ENCODE peak calls at places on chromosomes 1 and 21, in nine cellular contexts. One of them, this sample, is unnamed.

GRCh38 chr21:25582888-25583287 is 24.4 kb downstream of the MRPL39 start:
- DNase-seq in heart right ventricle: no peak
- DNase-seq in tibial nerve: no peak
- DNase-seq in brain microvascular endothelial cell: no peak
- DNase-seq in IMR-90: no peak
- DNase-seq in GM12865: peak
- DNase-seq in GM10248: no peak
- DNase-seq in A549: no peak
- DNase-seq in glutamatergic neuron: no peak
- DNase-seq in this sample: no peak

GRCh38 chr1:233714631-233715217 is 100.8 kb downstream of the KCNK1 start:
- DNase-seq in IMR-90: no peak
- DNase-seq in brain microvascular endothelial cell: no peak
- DNase-seq in GM12865: no peak
- DNase-seq in heart right ventricle: no peak
- DNase-seq in GM10248: no peak
- DNase-seq in glutamatergic neuron: no peak
- DNase-seq in A549: no peak
- DNase-seq in tibial nerve: no peak
- DNase-seq in this sample: no peak

GRCh38 chr1:239719642-239720258 is 333.4 kb downstream of the CHRM3 start:
- DNase-seq in A549: no peak
- DNase-seq in GM10248: no peak
- DNase-seq in GM12865: no peak
- DNase-seq in heart right ventricle: no peak
- DNase-seq in IMR-90: no peak
- DNase-seq in tibial nerve: no peak
- DNase-seq in glutamatergic neuron: no peak
- DNase-seq in brain microvascular endothelial cell: no peak
- DNase-seq in this sample: no peak

GRCh38 chr1:66503841-66504470 is 30.0 kb upstream of the SGIP1 start:
- DNase-seq in brain microvascular endothelial cell: peak
- DNase-seq in tibial nerve: no peak
- DNase-seq in GM10248: peak
- DNase-seq in heart right ventricle: peak
- DNase-seq in A549: peak
- DNase-seq in GM12865: peak
- DNase-seq in glutamatergic neuron: peak
- DNase-seq in IMR-90: peak
- DNase-seq in this sample: no peak

GRCh38 chr1:52756020-52756419 is 29.8 kb downstream of the ZYG11B start:
- DNase-seq in glutamatergic neuron: no peak
- DNase-seq in tibial nerve: no peak
- DNase-seq in GM10248: no peak
- DNase-seq in brain microvascular endothelial cell: no peak
- DNase-seq in GM12865: no peak
- DNase-seq in heart right ventricle: no peak
- DNase-seq in A549: no peak
- DNase-seq in IMR-90: no peak
- DNase-seq in this sample: no peak

GRCh38 chr1:55064861-55065263 is 25.5 kb downstream of the PCSK9 start:
- DNase-seq in tibial nerve: no peak
- DNase-seq in IMR-90: peak
- DNase-seq in GM12865: no peak
- DNase-seq in heart right ventricle: peak
- DNase-seq in glutamatergic neuron: no peak
- DNase-seq in brain microvascular endothelial cell: no peak
- DNase-seq in A549: no peak
- DNase-seq in GM10248: no peak
- DNase-seq in this sample: no peak

GRCh38 chr1:8740034-8740449 is 77.4 kb downstream of the RERE start:
- DNase-seq in IMR-90: peak
- DNase-seq in GM10248: no peak
- DNase-seq in heart right ventricle: no peak
- DNase-seq in glutamatergic neuron: no peak
- DNase-seq in GM12865: no peak
- DNase-seq in brain microvascular endothelial cell: peak
- DNase-seq in tibial nerve: no peak
- DNase-seq in A549: no peak
- DNase-seq in this sample: no peak

GRCh38 chr21:45460011-45460565 is 55.1 kb downstream of the COL18A1 start:
- DNase-seq in GM10248: no peak
- DNase-seq in A549: no peak
- DNase-seq in glutamatergic neuron: peak
- DNase-seq in tibial nerve: no peak
- DNase-seq in GM12865: no peak
- DNase-seq in heart right ventricle: no peak
- DNase-seq in IMR-90: no peak
- DNase-seq in brain microvascular endothelial cell: no peak
- DNase-seq in this sample: peak

GRCh38 chr1:208135354-208135753 is 108.8 kb downstream of the PLXNA2 start:
- DNase-seq in GM12865: no peak
- DNase-seq in A549: no peak
- DNase-seq in tibial nerve: no peak
- DNase-seq in heart right ventricle: no peak
- DNase-seq in brain microvascular endothelial cell: no peak
- DNase-seq in IMR-90: peak
- DNase-seq in glutamatergic neuron: no peak
- DNase-seq in GM10248: no peak
- DNase-seq in this sample: no peak

GRCh38 chr1:153532769-153533599 is 2.8 kb downstream of the S100A6 start:
- DNase-seq in tibial nerve: peak
- DNase-seq in glutamatergic neuron: peak
- DNase-seq in GM10248: peak
- DNase-seq in IMR-90: peak
- DNase-seq in heart right ventricle: peak
- DNase-seq in brain microvascular endothelial cell: peak
- DNase-seq in A549: peak
- DNase-seq in GM12865: peak
- DNase-seq in this sample: no peak

GRCh38 chr1:101264699-101265098 is 27.9 kb downstream of the S1PR1 start:
- DNase-seq in GM10248: no peak
- DNase-seq in GM12865: peak
- DNase-seq in IMR-90: no peak
- DNase-seq in tibial nerve: no peak
- DNase-seq in brain microvascular endothelial cell: no peak
- DNase-seq in A549: no peak
- DNase-seq in heart right ventricle: peak
- DNase-seq in glutamatergic neuron: no peak
- DNase-seq in this sample: no peak

GRCh38 chr21:36860736-36861594 is 105.5 kb downstream of the HLCS start:
- DNase-seq in GM12865: no peak
- DNase-seq in heart right ventricle: no peak
- DNase-seq in GM10248: no peak
- DNase-seq in tibial nerve: no peak
- DNase-seq in glutamatergic neuron: no peak
- DNase-seq in brain microvascular endothelial cell: peak
- DNase-seq in IMR-90: peak
- DNase-seq in A549: no peak
- DNase-seq in this sample: no peak

GRCh38 chr1:9770276-9770675 is 53.5 kb downstream of the CLSTN1 start:
- DNase-seq in tibial nerve: no peak
- DNase-seq in brain microvascular endothelial cell: no peak
- DNase-seq in A549: no peak
- DNase-seq in GM12865: no peak
- DNase-seq in IMR-90: no peak
- DNase-seq in heart right ventricle: no peak
- DNase-seq in glutamatergic neuron: no peak
- DNase-seq in GM10248: no peak
- DNase-seq in this sample: no peak

GRCh38 chr21:27536319-27536718 is 569.4 kb upstream of the ADAMTS5 start:
- DNase-seq in tibial nerve: no peak
- DNase-seq in IMR-90: peak
- DNase-seq in glutamatergic neuron: no peak
- DNase-seq in A549: no peak
- DNase-seq in heart right ventricle: no peak
- DNase-seq in GM10248: no peak
- DNase-seq in brain microvascular endothelial cell: no peak
- DNase-seq in GM12865: no peak
- DNase-seq in this sample: no peak

GRCh38 chr1:66271904-66272254 is 262.1 kb upstream of the SGIP1 start:
- DNase-seq in GM10248: no peak
- DNase-seq in IMR-90: peak
- DNase-seq in brain microvascular endothelial cell: peak
- DNase-seq in tibial nerve: peak
- DNase-seq in glutamatergic neuron: no peak
- DNase-seq in heart right ventricle: peak
- DNase-seq in A549: peak
- DNase-seq in GM12865: no peak
- DNase-seq in this sample: no peak

GRCh38 chr21:41615613-41616012 is 107.7 kb upstream of the TMPRSS2 start:
- DNase-seq in A549: no peak
- DNase-seq in tibial nerve: no peak
- DNase-seq in GM10248: no peak
- DNase-seq in IMR-90: peak
- DNase-seq in brain microvascular endothelial cell: peak
- DNase-seq in glutamatergic neuron: no peak
- DNase-seq in heart right ventricle: no peak
- DNase-seq in GM12865: no peak
- DNase-seq in this sample: no peak

GRCh38 chr21:39972471-39972870 is 105.2 kb downstream of the PCP4 start:
- DNase-seq in glutamatergic neuron: no peak
- DNase-seq in tibial nerve: no peak
- DNase-seq in A549: no peak
- DNase-seq in GM12865: no peak
- DNase-seq in heart right ventricle: no peak
- DNase-seq in brain microvascular endothelial cell: no peak
- DNase-seq in IMR-90: no peak
- DNase-seq in GM10248: no peak
- DNase-seq in this sample: no peak

GRCh38 chr1:235124111-235124510 is 4.5 kb downstream of the TOMM20 start:
- DNase-seq in heart right ventricle: no peak
- DNase-seq in GM10248: no peak
- DNase-seq in brain microvascular endothelial cell: no peak
- DNase-seq in GM12865: no peak
- DNase-seq in A549: no peak
- DNase-seq in IMR-90: no peak
- DNase-seq in tibial nerve: no peak
- DNase-seq in glutamatergic neuron: no peak
- DNase-seq in this sample: no peak

GRCh38 chr1:230785643-230786405 is 38.6 kb downstream of the CAPN9 start:
- DNase-seq in glutamatergic neuron: no peak
- DNase-seq in A549: no peak
- DNase-seq in GM12865: no peak
- DNase-seq in IMR-90: no peak
- DNase-seq in heart right ventricle: no peak
- DNase-seq in tibial nerve: no peak
- DNase-seq in GM10248: no peak
- DNase-seq in brain microvascular endothelial cell: no peak
- DNase-seq in this sample: no peak

GRCh38 chr21:17003221-17003620 is 509.6 kb upstream of the CXADR start:
- DNase-seq in brain microvascular endothelial cell: peak
- DNase-seq in A549: no peak
- DNase-seq in GM10248: no peak
- DNase-seq in glutamatergic neuron: no peak
- DNase-seq in tibial nerve: no peak
- DNase-seq in heart right ventricle: no peak
- DNase-seq in IMR-90: peak
- DNase-seq in GM12865: no peak
- DNase-seq in this sample: no peak

GRCh38 chr1:114335273-114335672 is 175.7 kb downstream of the TRIM33 start:
- DNase-seq in IMR-90: no peak
- DNase-seq in glutamatergic neuron: no peak
- DNase-seq in tibial nerve: no peak
- DNase-seq in GM12865: no peak
- DNase-seq in GM10248: no peak
- DNase-seq in A549: no peak
- DNase-seq in brain microvascular endothelial cell: no peak
- DNase-seq in heart right ventricle: no peak
- DNase-seq in this sample: no peak
- TF ChIP-seq CTCF in IMR-90: no peak
- TF ChIP-seq CTCF in glutamatergic neuron: no peak
- TF ChIP-seq CTCF in tibial nerve: no peak
- TF ChIP-seq CTCF in GM12865: no peak
- TF ChIP-seq CTCF in GM10248: no peak
- TF ChIP-seq CTCF in A549: no peak
- TF ChIP-seq CTCF in brain microvascular endothelial cell: peak
- TF ChIP-seq CTCF in heart right ventricle: no peak
- TF ChIP-seq CTCF in this sample: no peak

DNA sequence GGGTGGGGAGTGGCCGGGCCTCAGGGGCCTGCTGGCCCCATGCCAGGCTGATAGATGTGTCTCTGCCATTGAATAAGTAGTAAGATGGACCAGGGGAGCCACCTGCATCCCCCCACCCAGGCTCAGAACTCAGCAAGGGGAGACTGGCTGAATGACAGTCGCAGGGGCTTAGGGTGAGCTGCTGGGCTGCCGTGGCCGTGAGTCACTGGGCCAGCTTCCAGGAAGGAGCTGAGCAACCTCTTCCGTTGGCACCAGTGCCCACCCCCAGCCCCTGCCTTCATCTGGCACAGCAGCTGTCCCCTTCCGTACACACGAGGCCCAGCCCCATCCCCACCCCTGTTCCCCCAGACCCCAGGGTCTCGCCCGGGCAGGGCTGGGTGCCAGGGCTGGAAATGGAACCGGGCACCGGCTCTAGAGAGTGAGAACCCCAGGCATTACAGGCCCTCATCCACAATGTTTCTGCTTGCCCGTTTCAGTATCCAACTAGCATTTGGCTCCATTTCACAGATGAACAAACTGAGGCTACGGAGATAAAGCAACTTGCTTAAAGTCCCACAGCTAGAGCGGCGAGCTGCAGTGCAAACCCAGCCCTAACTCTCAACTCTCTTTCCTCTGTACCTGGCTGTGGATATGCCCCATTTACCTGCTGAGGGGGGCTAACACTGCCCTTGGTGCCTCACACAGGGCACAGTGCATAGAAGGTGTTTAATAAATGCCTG is 10.2 kb downstream of the WNT4 start:
- DNase-seq in GM10248: no peak
- DNase-seq in IMR-90: peak
- DNase-seq in brain microvascular endothelial cell: peak
- DNase-seq in GM12865: no peak
- DNase-seq in heart right ventricle: no peak
- DNase-seq in A549: peak
- DNase-seq in tibial nerve: no peak
- DNase-seq in glutamatergic neuron: no peak
- DNase-seq in this sample: peak
- TF ChIP-seq CTCF in GM10248: no peak
- TF ChIP-seq CTCF in IMR-90: no peak
- TF ChIP-seq CTCF in brain microvascular endothelial cell: no peak
- TF ChIP-seq CTCF in GM12865: no peak
- TF ChIP-seq CTCF in heart right ventricle: no peak
- TF ChIP-seq CTCF in A549: no peak
- TF ChIP-seq CTCF in tibial nerve: no peak
- TF ChIP-seq CTCF in glutamatergic neuron: no peak
- TF ChIP-seq CTCF in this sample: no peak

GRCh38 chr21:34795152-34796141 is 126.7 kb downstream of the CLIC6 start:
- DNase-seq in GM12865: no peak
- DNase-seq in GM10248: no peak
- DNase-seq in glutamatergic neuron: no peak
- DNase-seq in heart right ventricle: no peak
- DNase-seq in brain microvascular endothelial cell: no peak
- DNase-seq in A549: peak
- DNase-seq in IMR-90: peak
- DNase-seq in tibial nerve: no peak
- DNase-seq in this sample: no peak
- TF ChIP-seq CTCF in GM12865: no peak
- TF ChIP-seq CTCF in GM10248: no peak
- TF ChIP-seq CTCF in glutamatergic neuron: no peak
- TF ChIP-seq CTCF in heart right ventricle: peak
- TF ChIP-seq CTCF in brain microvascular endothelial cell: peak
- TF ChIP-seq CTCF in A549: peak
- TF ChIP-seq CTCF in IMR-90: peak
- TF ChIP-seq CTCF in tibial nerve: peak
- TF ChIP-seq CTCF in this sample: peak

GRCh38 chr1:26608895-26609294 is 79.3 kb downstream of the RPS6KA1 start:
- DNase-seq in heart right ventricle: no peak
- DNase-seq in brain microvascular endothelial cell: peak
- DNase-seq in GM12865: peak
- DNase-seq in glutamatergic neuron: no peak
- DNase-seq in A549: no peak
- DNase-seq in IMR-90: no peak
- DNase-seq in GM10248: no peak
- DNase-seq in tibial nerve: no peak
- DNase-seq in this sample: no peak
- TF ChIP-seq CTCF in heart right ventricle: no peak
- TF ChIP-seq CTCF in brain microvascular endothelial cell: peak
- TF ChIP-seq CTCF in GM12865: no peak
- TF ChIP-seq CTCF in glutamatergic neuron: no peak
- TF ChIP-seq CTCF in A549: no peak
- TF ChIP-seq CTCF in IMR-90: no peak
- TF ChIP-seq CTCF in GM10248: peak
- TF ChIP-seq CTCF in tibial nerve: no peak
- TF ChIP-seq CTCF in this sample: no peak